ENCODE peak calls at places on chromosomes 16 and 17, in eight cellular contexts. W is stimulated activated CD8-positive, alpha-beta memory T cell treated with anti-CD3 and anti-CD28 coated beads, Interleukin-4, amount 100 ng/mL, for 24 hours; Z is stimulated activated naive CD8-positive, alpha-beta T cell treated with anti-CD3 and anti-CD28 coated beads, Interleukin-15, Interleukin-2, amounts not matched to agents 100 U/mL and 50 U/mL, for 24 hours; V is testis; M is GDM1; T is endothelial cell; F is GM06990; A is stimulated activated CD4-positive, alpha-beta T cell treated with anti-CD3 and anti-CD28 coated beads, Interleukin-15, amount 100 ng/mL, for 1 hour. D is an unnamed sample.

GRCh38 chr17:49287481-49287880 is 56.9 kb upstream of the PHOSPHO1 start:
- DNase-seq in A (no peak), V (no peak), Z (no peak), T (no peak), F (no peak), W (no peak), M (no peak), D (no peak)

GRCh38 chr16:69534720-69535119 is 31.0 kb upstream of the NFAT5 start:
- DNase-seq in M (no peak), W (no peak), V (no peak), Z (no peak), T (no peak), A (no peak), F (no peak), D (no peak)

GRCh38 chr17:8581002-8581658 is 49.4 kb downstream of the MYH10 start:
- DNase-seq in W (no peak), F (peak; percentile 15), T (no peak), Z (no peak), A (no peak), V (no peak), M (peak; percentile 26), D (no peak)

GRCh38 chr17:76373481-76373825 is 11.0 kb upstream of the SPHK1 start:
- DNase-seq in V (no peak), A (no peak), Z (no peak), F (no peak), T (no peak), M (no peak), W (no peak), D (no peak)

GRCh38 chr17:7437369-7437863 is 1.9 kb upstream of the FGF11 start:
- DNase-seq in F (no peak), T (no peak), A (no peak), Z (no peak), W (no peak), M (no peak), V (no peak), D (no peak)

GRCh38 chr16:80707686-80708085 is 96.7 kb downstream of the CDYL2 start:
- DNase-seq in M (no peak), W (no peak), V (no peak), T (no peak), F (no peak), Z (no peak), A (no peak), D (no peak)

GRCh38 chr17:64315032-64315490 is 52.0 kb upstream of the TEX2 start:
- DNase-seq in V (peak; percentile 86), Z (no peak), T (no peak), M (no peak), W (no peak), F (no peak), A (no peak), D (no peak)

GRCh38 chr17:46071796-46072195 is 72.7 kb downstream of the STH start:
- DNase-seq in Z (no peak), M (no peak), T (no peak), V (no peak), A (no peak), W (no peak), F (no peak), D (no peak)

GRCh38 chr16:10728035-10728462 is 15.6 kb upstream of the NUBP1 start:
- DNase-seq in F (no peak), M (no peak), T (no peak), A (no peak), W (no peak), V (peak; percentile 66), Z (no peak), D (no peak)

GRCh38 chr17:50779747-50780363 is 12.5 kb upstream of the ANKRD40CL start:
- DNase-seq in V (no peak), M (no peak), A (no peak), T (no peak), W (peak; percentile 9), Z (no peak), F (no peak), D (no peak)

GRCh38 chr17:28743243-28744103 is at the start of gene TRAF4:
- DNase-seq in W (peak; percentile 80), A (peak; percentile 74), Z (peak; percentile 90), T (peak; percentile 77), V (peak; percentile 84), M (peak; percentile 71), F (peak; percentile 91), D (peak; percentile 95)

GRCh38 chr17:55677449-55677848 is 45.2 kb downstream of the TMEM100 start:
- DNase-seq in T (no peak), V (no peak), M (no peak), W (no peak), F (no peak), Z (no peak), A (no peak), D (no peak)

GRCh38 chr17:57035971-57036481 is 49.0 kb upstream of the AKAP1 start:
- DNase-seq in Z (no peak), V (no peak), F (no peak), W (no peak), T (no peak), A (no peak), M (no peak), D (no peak)

GRCh38 chr16:65713409-65713808 is 591.5 kb upstream of the CDH11 start:
- DNase-seq in V (no peak), T (no peak), F (no peak), M (no peak), A (no peak), Z (no peak), W (no peak), D (no peak)

GRCh38 chr17:75685508-75685907 is 18.4 kb downstream of the SAP30BP start:
- DNase-seq in W (no peak), V (no peak), M (no peak), F (no peak), A (no peak), Z (no peak), T (no peak), D (no peak)

GRCh38 chr17:78337244-78338109 is 22.4 kb downstream of the SOCS3 start:
- DNase-seq in F (peak; percentile 78), M (peak; percentile 19), W (no peak), Z (no peak), T (no peak), V (no peak), A (no peak), D (peak; percentile 65)

GRCh38 chr17:16380640-16381495 is at the start of gene UBB:
- DNase-seq in M (peak; percentile 88), T (peak; percentile 91), F (peak; percentile 97), W (peak; percentile 90), V (peak; percentile 98), A (peak; percentile 84), Z (peak; percentile 93), D (peak; percentile 99)

GRCh38 chr16:19980866-19981265 is 92.8 kb downstream of the GPR139 start:
- DNase-seq in V (peak; percentile 28), W (no peak), M (no peak), Z (no peak), T (peak; percentile 12), A (no peak), F (no peak), D (no peak)

GRCh38 chr16:19245326-19245925 is 40.1 kb upstream of the CLEC19A start:
- DNase-seq in F (no peak), V (no peak), W (no peak), T (no peak), A (no peak), M (no peak), Z (no peak), D (no peak)

GRCh38 chr17:12693640-12694039 is 27.9 kb downstream of the MYOCD start:
- DNase-seq in T (no peak), Z (no peak), M (no peak), F (no peak), A (no peak), W (no peak), V (no peak), D (no peak)

GRCh38 chr17:27407916-27408846 is 48.1 kb upstream of the KSR1 start:
- DNase-seq in Z (no peak), F (no peak), M (no peak), A (no peak), W (no peak), V (no peak), T (no peak), D (peak; percentile 71)

GRCh38 chr17:4066210-4066609 is 76.6 kb downstream of the ZZEF1 start:
- DNase-seq in A (no peak), T (no peak), M (no peak), F (no peak), Z (no peak), W (no peak), V (no peak), D (no peak)

GRCh38 chr16:53872248-53873221 is 168.6 kb downstream of the FTO start:
- DNase-seq in T (no peak), W (no peak), M (no peak), F (no peak), Z (no peak), V (no peak), A (no peak), D (peak; percentile 90)

GRCh38 chr17:1542316-1542715 is 20.3 kb downstream of the PITPNA start:
- DNase-seq in V (no peak), M (no peak), T (no peak), F (no peak), A (no peak), W (no peak), Z (no peak), D (no peak)

GRCh38 chr16:81499576-81500380 is 55.2 kb downstream of the CMIP start:
- DNase-seq in W (no peak), Z (no peak), T (no peak), A (no peak), M (no peak), V (no peak), F (no peak), D (no peak)

GRCh38 chr17:81644976-81645952 is 8.3 kb downstream of the TSPAN10 start:
- DNase-seq in A (no peak), M (no peak), F (no peak), T (no peak), Z (no peak), V (no peak), W (no peak), D (no peak)

GRCh38 chr17:77049440-77049839 is 91.3 kb upstream of the SEC14L1 start:
- DNase-seq in V (no peak), W (no peak), M (no peak), A (no peak), Z (no peak), T (no peak), F (no peak), D (no peak)

GRCh38 chr17:45038771-45039634 is 12.4 kb downstream of the DCAKD start:
- DNase-seq in A (no peak), V (no peak), W (no peak), Z (no peak), M (no peak), T (no peak), F (no peak), D (no peak)